ENCODE peak calls at places on chromosome 19, in ten cellular contexts. M, K, D, V, E, Z, G, B, U and H are unnamed samples.

GRCh38 chr19:43651758-43652545 is 12.3 kb upstream of the CADM4 start:
- DNase-seq in M (no peak), K (peak; percentile 76), D (no peak), V (peak; percentile 75), E (peak; percentile 38), Z (no peak), G (peak; percentile 64), B (peak; percentile 68), U (peak; percentile 77), H (no peak)

GRCh38 chr19:50024719-50025021 is 502 bp downstream of the VRK3 start:
- DNase-seq in M (no peak), K (no peak), D (no peak), V (no peak), E (no peak), Z (no peak), G (no peak), B (no peak), U (no peak), H (no peak)

GRCh38 chr19:11480927-11481776 is at the start of gene ELAVL3:
- DNase-seq in M (no peak), K (no peak), D (peak; percentile 33), V (no peak), E (no peak), Z (no peak), G (no peak), B (no peak), U (peak; percentile 37), H (no peak)

GRCh38 chr19:57282011-57282636 is 1.8 kb downstream of the ZNF460 start:
- DNase-seq in M (no peak), K (no peak), D (no peak), V (no peak), E (no peak), Z (no peak), G (no peak), B (no peak), U (no peak), H (no peak)

GRCh38 chr19:3533020-3533408 is 6.0 kb upstream of the TEKTIP1 start:
- DNase-seq in M (no peak), K (no peak), D (no peak), V (no peak), E (no peak), Z (no peak), G (no peak), B (no peak), U (no peak), H (no peak)

GRCh38 chr19:8307400-8307964 is 676 bp downstream of the CD320 start:
- DNase-seq in M (peak; percentile 59), K (peak; percentile 20), D (no peak), V (no peak), E (no peak), Z (no peak), G (no peak), B (no peak), U (peak; percentile 16), H (no peak)

GRCh38 chr19:41367848-41368301 is 3.9 kb upstream of the B9D2 start:
- DNase-seq in M (no peak), K (peak; percentile 16), D (no peak), V (peak; percentile 93), E (no peak), Z (no peak), G (no peak), B (peak; percentile 96), U (no peak), H (peak; percentile 84)

GRCh38 chr19:7869453-7869909 is 4.7 kb downstream of the PRR36 start:
- DNase-seq in M (no peak), K (peak; percentile 83), D (peak; percentile 51), V (peak; percentile 40), E (no peak), Z (peak; percentile 87), G (peak; percentile 89), B (peak; percentile 25), U (no peak), H (no peak)

GRCh38 chr19:8054169-8054568 is 1.6 kb downstream of the CCL25 start:
- DNase-seq in M (no peak), K (peak; percentile 9), D (no peak), V (no peak), E (no peak), Z (no peak), G (no peak), B (no peak), U (no peak), H (no peak)

GRCh38 chr19:39677931-39678889 is 22.5 kb downstream of the LGALS16 start:
- DNase-seq in M (no peak), K (peak; percentile 82), D (no peak), V (no peak), E (no peak), Z (no peak), G (no peak), B (peak; percentile 14), U (no peak), H (no peak)

GRCh38 chr19:39681416-39681815 is 22.9 kb upstream of the LGALS14 start:
- DNase-seq in M (no peak), K (no peak), D (no peak), V (no peak), E (no peak), Z (no peak), G (no peak), B (no peak), U (no peak), H (no peak)

GRCh38 chr19:39679791-39680168 is 24.1 kb downstream of the LGALS16 start:
- DNase-seq in M (no peak), K (no peak), D (no peak), V (no peak), E (no peak), Z (no peak), G (no peak), B (no peak), U (no peak), H (no peak)

GRCh38 chr19:39680593-39680992 is 23.7 kb upstream of the LGALS14 start:
- DNase-seq in M (no peak), K (no peak), D (no peak), V (no peak), E (no peak), Z (no peak), G (no peak), B (no peak), U (no peak), H (no peak)

GRCh38 chr19:39679056-39679790 is 23.5 kb downstream of the LGALS16 start:
- DNase-seq in M (no peak), K (no peak), D (no peak), V (no peak), E (no peak), Z (no peak), G (no peak), B (peak; percentile 6), U (no peak), H (no peak)
- H3K4me3 ChIP-seq in M (no peak overlapping the region), K (no peak overlapping the region), D (no peak overlapping the region), V (no peak overlapping the region), E (no peak overlapping the region), Z (no peak overlapping the region), G (no peak overlapping the region), B (no peak overlapping the region), U (no peak overlapping the region), H (no peak overlapping the region)

DNA sequence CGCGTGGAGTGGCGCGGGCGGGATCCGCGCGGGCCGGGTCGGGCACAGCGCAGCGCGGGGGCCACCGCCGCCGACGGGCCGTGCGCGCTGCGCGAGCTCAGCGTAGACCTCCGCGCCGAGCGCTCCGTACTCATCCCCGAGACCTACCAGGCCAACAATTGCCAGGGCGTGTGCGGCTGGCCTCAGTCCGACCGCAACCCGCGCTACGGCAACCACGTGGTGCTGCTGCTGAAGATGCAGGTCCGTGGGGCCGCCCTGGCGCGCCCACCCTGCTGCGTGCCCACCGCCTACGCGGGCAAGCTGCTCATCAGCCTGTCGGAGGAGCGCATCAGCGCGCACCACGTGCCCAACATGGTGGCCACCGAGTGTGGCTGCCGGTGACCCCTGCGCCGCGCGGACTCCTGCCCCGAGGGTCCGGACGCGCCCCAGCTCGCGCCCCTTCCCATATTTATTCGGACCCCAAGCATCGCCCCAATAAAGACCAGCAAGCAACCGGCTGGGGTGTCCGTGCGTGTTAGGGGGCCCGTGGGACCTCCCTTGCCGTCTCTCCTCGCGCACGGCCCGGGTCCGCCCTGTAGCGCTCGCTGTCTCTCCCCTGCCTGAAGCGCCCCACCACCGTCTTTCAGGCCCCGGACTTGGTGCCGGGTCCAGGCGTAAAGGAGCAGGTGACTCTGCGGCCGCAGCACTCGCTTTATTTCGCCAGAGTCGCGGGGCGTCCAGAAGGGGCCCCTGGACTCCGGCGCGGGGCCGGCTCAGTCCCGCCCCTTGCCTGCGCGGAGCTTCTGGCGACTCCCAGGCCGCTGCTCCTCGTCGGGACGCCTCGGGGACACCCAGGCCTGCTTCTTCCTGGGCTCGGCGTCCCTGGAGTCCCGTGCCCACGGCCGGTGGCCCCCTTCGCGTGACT is 2.7 kb downstream of the AMH start:
- DNase-seq in M (no peak), K (no peak), D (no peak), V (no peak), E (no peak), Z (no peak), G (no peak), B (no peak), U (no peak), H (no peak)
- H3K4me3 ChIP-seq in M (peak overlapping the region; percentile 39), K (no peak overlapping the region), D (no peak overlapping the region), V (no peak overlapping the region), E (no peak overlapping the region), Z (peak overlapping the region; percentile 26), G (no peak overlapping the region), B (no peak overlapping the region), U (no peak overlapping the region), H (no peak overlapping the region)

GRCh38 chr19:5990289-5990797 is 12.4 kb upstream of the RANBP3 start:
- DNase-seq in M (no peak), K (no peak), D (no peak), V (no peak), E (no peak), Z (no peak), G (peak; percentile 50), B (no peak), U (no peak), H (no peak)
- H3K4me3 ChIP-seq in M (no peak overlapping the region), K (no peak overlapping the region), D (no peak overlapping the region), V (no peak overlapping the region), E (no peak overlapping the region), Z (no peak overlapping the region), G (no peak overlapping the region), B (no peak overlapping the region), U (no peak overlapping the region), H (no peak overlapping the region)

GRCh38 chr19:10036601-10037071 is 23.4 kb downstream of the RDH8 start:
- DNase-seq in M (no peak), K (peak; percentile 82), D (no peak), V (peak; percentile 18), E (no peak), Z (no peak), G (no peak), B (no peak), U (no peak), H (no peak)

GRCh38 chr19:10037809-10038208 is 24.5 kb downstream of the RDH8 start:
- DNase-seq in M (no peak), K (peak; percentile 49), D (no peak), V (no peak), E (no peak), Z (no peak), G (no peak), B (no peak), U (no peak), H (no peak)

GRCh38 chr19:10037367-10037766 is 24.1 kb downstream of the RDH8 start:
- DNase-seq in M (no peak), K (peak; percentile 34), D (no peak), V (no peak), E (no peak), Z (no peak), G (no peak), B (no peak), U (no peak), H (no peak)

DNA sequence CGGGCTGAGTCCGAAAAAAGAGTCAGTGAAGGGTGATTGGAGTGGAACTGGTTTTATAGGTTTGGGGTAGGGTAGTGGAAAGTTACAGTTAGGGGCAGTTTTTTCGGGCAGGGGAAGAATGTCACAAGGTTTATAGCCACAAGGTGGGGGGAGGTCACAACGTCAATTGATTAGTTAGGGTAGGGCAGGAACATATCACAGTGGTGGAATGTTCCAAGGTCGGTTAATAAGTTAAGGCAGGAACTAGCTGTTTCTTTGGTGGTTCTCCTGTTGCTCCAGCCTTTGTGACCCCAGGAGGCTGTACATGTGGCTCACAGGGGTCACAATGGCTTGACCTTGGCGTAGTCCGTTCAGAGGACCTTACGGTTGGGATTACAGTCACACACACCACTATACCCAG is 20.3 kb downstream of the RDH8 start:
- DNase-seq in M (no peak), K (no peak), D (no peak), V (no peak), E (no peak), Z (no peak), G (no peak), B (no peak), U (no peak), H (no peak)
- H3K4me3 ChIP-seq in M (no peak overlapping the region), K (no peak overlapping the region), D (no peak overlapping the region), V (no peak overlapping the region), E (no peak overlapping the region), Z (no peak overlapping the region), G (no peak overlapping the region), B (no peak overlapping the region), U (no peak overlapping the region), H (no peak overlapping the region)